ENCODE peak calls at places on chromosomes 2 and 18, in seven cellular contexts. Z is T-cell; W is activated CD8-positive, alpha-beta T cell treated with anti-CD3 and anti-CD28 coated beads for 36 hours; K is thoracic aorta; Y is neuronal stem cell; C is posterior vena cava; T is NCI-H2171 treated with DMSO at 0.1 percent for 48 hours. D is an unnamed sample.

GRCh38 chr2:206670531-206671319 is 28.4 kb downstream of the FAM237A start:
- DNase-seq in Z (no peak), W (no peak), K (no peak), Y (no peak), C (no peak), T (no peak), D (no peak)

GRCh38 chr2:40332096-40332826 is 119.6 kb downstream of the SLC8A1 start:
- DNase-seq in Z (no peak), W (no peak), K (no peak), Y (no peak), C (no peak), T (no peak), D (no peak)

GRCh38 chr2:214410128-214410775 is 602 bp upstream of the VWC2L start:
- DNase-seq in Z (no peak), W (no peak), K (no peak), Y (no peak), C (no peak), T (peak; percentile 81), D (no peak)

GRCh38 chr2:168948621-168949212 is 47.6 kb downstream of the G6PC2 start:
- DNase-seq in Z (no peak), W (peak; percentile 5), K (no peak), Y (peak; percentile 4), C (no peak), T (peak; percentile 21), D (no peak)

GRCh38 chr18:78565240-78565639 is 414.4 kb upstream of the SALL3 start:
- DNase-seq in Z (no peak), W (no peak), K (no peak), Y (no peak), C (no peak), T (no peak), D (no peak)

GRCh38 chr18:54975598-54975997 is 16.3 kb upstream of the CCDC68 start:
- DNase-seq in Z (no peak), W (no peak), K (no peak), Y (no peak), C (no peak), T (no peak), D (no peak)

GRCh38 chr18:10015288-10015701 is 101.5 kb downstream of the VAPA start:
- DNase-seq in Z (no peak), W (no peak), K (no peak), Y (no peak), C (no peak), T (no peak), D (no peak)

GRCh38 chr2:26172189-26172865 is 561 bp upstream of the GAREM2 start:
- DNase-seq in Z (no peak), W (no peak), K (no peak), Y (peak; percentile 38), C (no peak), T (no peak), D (peak; percentile 12)

GRCh38 chr2:1681017-1681318 is 63.3 kb downstream of the PXDN start:
- DNase-seq in Z (no peak), W (no peak), K (no peak), Y (no peak), C (no peak), T (no peak), D (no peak)

GRCh38 chr2:18176679-18177215 is 298.3 kb downstream of the KCNS3 start:
- DNase-seq in Z (no peak), W (no peak), K (no peak), Y (no peak), C (no peak), T (peak; percentile 24), D (no peak)

GRCh38 chr2:26542194-26542455 is 64.2 kb upstream of the OTOF start:
- DNase-seq in Z (no peak), W (no peak), K (no peak), Y (no peak), C (no peak), T (peak; percentile 52), D (no peak)

GRCh38 chr2:66569321-66569851 is 134.5 kb downstream of the MEIS1 start:
- DNase-seq in Z (no peak), W (no peak), K (no peak), Y (no peak), C (no peak), T (peak; percentile 35), D (peak; percentile 21)

GRCh38 chr2:119349289-119349688 is 17.3 kb downstream of the C2orf76 start:
- DNase-seq in Z (no peak), W (no peak), K (no peak), Y (no peak), C (no peak), T (peak; percentile 90), D (no peak)

GRCh38 chr2:175837046-175837445 is 165.0 kb downstream of the LNPK start:
- DNase-seq in Z (no peak), W (no peak), K (no peak), Y (no peak), C (no peak), T (no peak), D (no peak)

GRCh38 chr2:8107162-8107561 is 574.7 kb upstream of the ID2 start:
- DNase-seq in Z (no peak), W (no peak), K (no peak), Y (no peak), C (no peak), T (no peak), D (no peak)

GRCh38 chr2:234606906-234607305 is 110.0 kb upstream of the ARL4C start:
- DNase-seq in Z (no peak), W (no peak), K (no peak), Y (no peak), C (no peak), T (peak; percentile 72), D (no peak)

GRCh38 chr2:144241801-144242200 is 278.1 kb downstream of the ZEB2 start:
- DNase-seq in Z (no peak), W (no peak), K (no peak), Y (no peak), C (no peak), T (no peak), D (no peak)

GRCh38 chr2:128187032-128187654 is 96.1 kb downstream of the UGGT1 start:
- DNase-seq in Z (no peak), W (no peak), K (no peak), Y (no peak), C (no peak), T (no peak), D (no peak)

GRCh38 chr2:63827749-63828148 is 13.9 kb upstream of the UGP2 start:
- DNase-seq in Z (no peak), W (no peak), K (no peak), Y (no peak), C (no peak), T (no peak), D (no peak)

GRCh38 chr2:20215183-20216040 is 9.5 kb downstream of the SDC1 start:
- DNase-seq in Z (no peak), W (no peak), K (no peak), Y (no peak), C (peak; percentile 41), T (no peak), D (no peak)

GRCh38 chr18:11767935-11768334 is 78.9 kb downstream of the GNAL start:
- DNase-seq in Z (no peak), W (no peak), K (no peak), Y (no peak), C (no peak), T (no peak), D (no peak)

GRCh38 chr2:181972431-181973190 is 13.0 kb upstream of the PPP1R1C start:
- DNase-seq in Z (no peak), W (no peak), K (no peak), Y (no peak), C (no peak), T (no peak), D (no peak)

GRCh38 chr2:30631051-30631671 is 176.1 kb downstream of the CAPN13 start:
- DNase-seq in Z (no peak), W (peak; percentile 24), K (no peak), Y (no peak), C (no peak), T (no peak), D (no peak)

GRCh38 chr18:77548790-77549420 is 299.3 kb downstream of the GALR1 start:
- DNase-seq in Z (no peak), W (no peak), K (no peak), Y (no peak), C (no peak), T (no peak), D (no peak)

GRCh38 chr2:37877457-37878315 is 47.4 kb upstream of the RMDN2 start:
- DNase-seq in Z (no peak), W (no peak), K (no peak), Y (peak; percentile 65), C (no peak), T (peak; percentile 80), D (peak; percentile 52)

GRCh38 chr2:70957838-70958237 is 20.6 kb upstream of the ANKRD53 start:
- DNase-seq in Z (no peak), W (no peak), K (no peak), Y (no peak), C (no peak), T (no peak), D (no peak)

GRCh38 chr2:216281316-216281715 is 91.0 kb downstream of the MARCHF4 start:
- DNase-seq in Z (no peak), W (no peak), K (no peak), Y (no peak), C (no peak), T (no peak), D (no peak)

GRCh38 chr2:8551622-8552074 is 130.2 kb upstream of the ID2 start:
- DNase-seq in Z (no peak), W (peak; percentile 74), K (no peak), Y (no peak), C (peak; percentile 20), T (no peak), D (no peak)

GRCh38 chr2:47173986-47174730 is 19.1 kb upstream of the STPG4 start:
- DNase-seq in Z (no peak), W (no peak), K (no peak), Y (no peak), C (no peak), T (no peak), D (no peak)

GRCh38 chr18:8084160-8084559 is 517.0 kb downstream of the PTPRM start:
- DNase-seq in Z (no peak), W (peak; percentile 2), K (no peak), Y (peak; percentile 58), C (no peak), T (no peak), D (peak; percentile 63)

GRCh38 chr2:22027345-22028005 is 903.7 kb downstream of the TDRD15 start:
- DNase-seq in Z (no peak), W (no peak), K (no peak), Y (no peak), C (no peak), T (no peak), D (no peak)

D was measured in NCI-H1930.